ENCODE peak calls at places on chromosomes 13 and 19, in four cellular contexts. One of them, this sample, is unnamed.

GRCh38 chr13:95641961-95642621 is 2.4 kb downstream of the DZIP1 start:
- DNase-seq in HCT116: no peak
- DNase-seq in neural progenitor cell: peak
- DNase-seq in astrocyte: peak
- DNase-seq in this sample: no peak

GRCh38 chr13:113785051-113786010 is 26.3 kb downstream of the TMEM255B start:
- DNase-seq in neural progenitor cell: no peak
- DNase-seq in HCT116: peak
- DNase-seq in astrocyte: peak
- DNase-seq in this sample: peak

GRCh38 chr19:15371119-15371518 is 8.5 kb downstream of the AKAP8 start:
- DNase-seq in neural progenitor cell: no peak
- DNase-seq in HCT116: no peak
- DNase-seq in astrocyte: no peak
- DNase-seq in this sample: no peak

GRCh38 chr13:29294869-29295268 is 300.6 kb downstream of the SLC7A1 start:
- DNase-seq in astrocyte: no peak
- DNase-seq in neural progenitor cell: no peak
- DNase-seq in HCT116: no peak
- DNase-seq in this sample: no peak

GRCh38 chr13:75864718-75865117 is 228.6 kb downstream of the LMO7 start:
- DNase-seq in neural progenitor cell: no peak
- DNase-seq in astrocyte: peak
- DNase-seq in HCT116: no peak
- DNase-seq in this sample: no peak

GRCh38 chr13:34391071-34391470 is 551.0 kb upstream of the NBEA start:
- DNase-seq in astrocyte: peak
- DNase-seq in HCT116: no peak
- DNase-seq in neural progenitor cell: no peak
- DNase-seq in this sample: no peak

GRCh38 chr19:27794444-27795042 is 1418.4 kb downstream of the UQCRFS1 start:
- DNase-seq in neural progenitor cell: peak
- DNase-seq in astrocyte: peak
- DNase-seq in HCT116: no peak
- DNase-seq in this sample: peak

GRCh38 chr19:15563325-15563794 is 51.7 kb upstream of the CYP4F8 start:
- DNase-seq in HCT116: no peak
- DNase-seq in astrocyte: no peak
- DNase-seq in neural progenitor cell: no peak
- DNase-seq in this sample: peak

DNA sequence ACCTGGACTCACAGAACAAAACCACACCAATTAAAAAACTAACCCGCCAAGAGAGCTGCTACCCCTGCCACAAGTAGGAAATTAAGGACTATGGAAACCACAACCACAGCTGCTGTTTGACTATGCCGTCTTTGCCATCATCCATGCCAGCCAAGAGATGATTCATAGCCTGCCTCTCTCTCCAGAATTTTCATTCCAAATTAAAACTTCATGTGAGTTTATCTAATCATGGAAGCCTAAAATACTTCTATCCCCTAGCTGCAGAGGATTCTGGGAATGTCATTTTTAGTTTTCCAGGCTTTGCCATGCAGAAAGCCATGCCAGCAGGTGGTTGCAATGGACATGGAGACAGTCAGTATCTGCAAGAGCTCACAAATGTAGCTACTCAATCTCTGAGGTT is 27.6 kb upstream of the GTF2F2 start:
- DNase-seq in neural progenitor cell: no peak
- DNase-seq in astrocyte: peak
- DNase-seq in HCT116: no peak
- DNase-seq in this sample: no peak
- TF ChIP-seq EZH2 in neural progenitor cell: no peak
- TF ChIP-seq EZH2 in astrocyte: no peak
- TF ChIP-seq EZH2 in HCT116: no peak
- TF ChIP-seq EZH2 in this sample: no peak

GRCh38 chr13:73765651-73766384 is 368.4 kb downstream of the KLF12 start:
- DNase-seq in neural progenitor cell: peak
- DNase-seq in HCT116: no peak
- DNase-seq in astrocyte: peak
- DNase-seq in this sample: no peak
- H2AFZ ChIP-seq in neural progenitor cell: peak
- H2AFZ ChIP-seq in HCT116: no peak
- H2AFZ ChIP-seq in astrocyte: peak
- H2AFZ ChIP-seq in this sample: no peak

GRCh38 chr13:99973163-99973785 is 1.7 kb upstream of the ZIC5 start:
- DNase-seq in astrocyte: no peak
- DNase-seq in neural progenitor cell: no peak
- DNase-seq in HCT116: no peak
- DNase-seq in this sample: no peak

GRCh38 chr13:99969934-99970760 is 1.4 kb downstream of the ZIC5 start:
- DNase-seq in HCT116: peak
- DNase-seq in astrocyte: no peak
- DNase-seq in neural progenitor cell: peak
- DNase-seq in this sample: peak

GRCh38 chr13:99970761-99971575 is 599 bp downstream of the ZIC5 start:
- DNase-seq in HCT116: no peak
- DNase-seq in astrocyte: no peak
- DNase-seq in neural progenitor cell: peak
- DNase-seq in this sample: no peak

GRCh38 chr13:99972190-99972731 is 694 bp upstream of the ZIC5 start:
- DNase-seq in HCT116: no peak
- DNase-seq in neural progenitor cell: peak
- DNase-seq in astrocyte: no peak
- DNase-seq in this sample: no peak

DNA sequence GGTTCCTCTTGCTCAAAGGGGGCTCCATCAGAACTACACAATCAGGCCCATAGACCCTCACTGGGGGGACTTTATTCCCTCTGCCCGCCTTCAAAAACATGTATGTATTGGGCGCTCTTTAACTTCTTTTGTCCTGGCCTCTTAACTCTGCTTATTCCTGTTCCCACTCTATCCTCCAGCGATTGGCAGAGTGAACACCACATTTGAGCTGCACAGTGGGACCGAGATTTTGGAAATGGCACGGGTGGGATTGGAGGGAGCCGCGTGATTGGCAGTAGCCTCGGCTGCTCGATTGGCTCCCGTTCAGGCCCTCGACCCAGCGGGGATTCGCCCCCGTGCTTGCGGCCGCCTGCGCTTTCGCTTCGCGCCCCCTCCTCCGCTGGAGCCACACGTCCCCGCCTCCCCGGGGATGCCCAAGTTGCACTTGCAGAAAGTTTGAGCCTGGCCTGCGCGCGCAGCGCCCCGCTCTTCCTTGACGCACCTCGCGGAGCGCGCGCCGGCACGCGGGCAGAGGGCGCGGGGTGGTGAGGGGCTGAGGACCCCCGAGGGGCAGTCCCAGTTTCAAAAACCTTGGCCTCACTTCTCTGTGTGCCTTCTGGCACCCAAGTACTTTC is at the start of gene ZIC5:
- DNase-seq in HCT116: no peak
- DNase-seq in neural progenitor cell: peak
- DNase-seq in astrocyte: no peak
- DNase-seq in this sample: no peak
- H3K4me3 ChIP-seq in HCT116: peak
- H3K4me3 ChIP-seq in neural progenitor cell: peak
- H3K4me3 ChIP-seq in astrocyte: peak
- H3K4me3 ChIP-seq in this sample: peak

DNA sequence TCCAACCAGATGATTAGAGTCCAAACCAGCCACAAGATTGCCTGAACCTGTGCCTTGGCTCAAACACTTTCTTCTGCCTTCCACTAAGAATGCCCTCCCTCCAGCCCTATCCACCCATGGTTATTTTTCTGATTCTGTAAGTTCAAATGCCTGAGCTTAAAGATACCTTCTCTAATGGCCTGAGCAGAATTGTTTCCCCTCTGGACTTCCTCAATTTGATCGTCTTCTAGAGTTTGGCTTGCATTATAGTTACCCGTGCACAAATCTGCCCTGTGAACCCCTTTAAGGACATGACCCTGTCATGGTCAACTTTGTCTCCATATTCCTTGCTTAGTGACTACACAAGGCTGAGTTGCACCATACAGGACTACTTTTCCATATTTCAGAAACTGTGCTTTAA is 481.0 kb downstream of the FOXO1 start:
- DNase-seq in HCT116: no peak
- DNase-seq in neural progenitor cell: no peak
- DNase-seq in astrocyte: no peak
- DNase-seq in this sample: no peak
- TF ChIP-seq EZH2 in HCT116: no peak
- TF ChIP-seq EZH2 in neural progenitor cell: no peak
- TF ChIP-seq EZH2 in astrocyte: no peak
- TF ChIP-seq EZH2 in this sample: no peak

GRCh38 chr19:19575411-19575810 is 37.3 kb downstream of the CILP2 start:
- DNase-seq in HCT116: no peak
- DNase-seq in astrocyte: no peak
- DNase-seq in neural progenitor cell: peak
- DNase-seq in this sample: no peak
- H2AFZ ChIP-seq in HCT116: no peak
- H2AFZ ChIP-seq in astrocyte: no peak
- H2AFZ ChIP-seq in neural progenitor cell: no peak
- H2AFZ ChIP-seq in this sample: no peak

GRCh38 chr19:34999498-35000337 is at the start of gene GRAMD1A:
- DNase-seq in astrocyte: peak
- DNase-seq in HCT116: peak
- DNase-seq in neural progenitor cell: peak
- DNase-seq in this sample: peak

GRCh38 chr19:35004517-35005255 is 4.6 kb downstream of the GRAMD1A start:
- DNase-seq in HCT116: no peak
- DNase-seq in neural progenitor cell: no peak
- DNase-seq in astrocyte: no peak
- DNase-seq in this sample: no peak

GRCh38 chr19:35000338-35000646 is 169 bp downstream of the GRAMD1A start:
- DNase-seq in HCT116: no peak
- DNase-seq in astrocyte: no peak
- DNase-seq in neural progenitor cell: no peak
- DNase-seq in this sample: no peak

GRCh38 chr19:35000647-35001501 is 751 bp downstream of the GRAMD1A start:
- DNase-seq in HCT116: no peak
- DNase-seq in astrocyte: peak
- DNase-seq in neural progenitor cell: peak
- DNase-seq in this sample: no peak

DNA sequence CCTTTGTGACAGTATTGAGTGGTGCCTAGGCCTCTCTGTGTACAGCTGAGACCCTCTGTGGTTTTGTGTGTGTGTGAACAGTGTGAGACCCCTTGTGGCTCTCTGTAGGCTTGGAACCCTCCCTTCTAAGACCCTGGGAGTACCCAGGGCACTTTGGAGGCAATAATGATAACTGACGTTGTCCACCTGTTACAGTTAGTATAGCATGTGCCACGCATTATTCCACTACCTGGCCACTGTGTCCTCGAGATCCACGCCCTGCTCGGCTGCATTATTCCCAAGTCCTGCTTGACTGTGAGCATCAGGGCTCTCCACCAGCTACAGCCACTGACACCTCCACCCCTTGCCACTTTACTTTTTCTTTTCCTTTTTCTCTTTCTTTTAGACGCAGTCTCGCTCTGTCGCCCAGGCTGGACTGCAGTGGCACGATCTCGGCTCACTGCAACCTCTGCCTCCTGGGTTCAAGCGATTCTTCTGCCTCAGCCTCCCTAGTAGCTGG is 2.0 kb downstream of the GRAMD1A start:
- DNase-seq in astrocyte: no peak
- DNase-seq in neural progenitor cell: no peak
- DNase-seq in HCT116: no peak
- DNase-seq in this sample: no peak
- H3K4me3 ChIP-seq in astrocyte: no peak
- H3K4me3 ChIP-seq in neural progenitor cell: no peak
- H3K4me3 ChIP-seq in HCT116: no peak
- H3K4me3 ChIP-seq in this sample: no peak

DNA sequence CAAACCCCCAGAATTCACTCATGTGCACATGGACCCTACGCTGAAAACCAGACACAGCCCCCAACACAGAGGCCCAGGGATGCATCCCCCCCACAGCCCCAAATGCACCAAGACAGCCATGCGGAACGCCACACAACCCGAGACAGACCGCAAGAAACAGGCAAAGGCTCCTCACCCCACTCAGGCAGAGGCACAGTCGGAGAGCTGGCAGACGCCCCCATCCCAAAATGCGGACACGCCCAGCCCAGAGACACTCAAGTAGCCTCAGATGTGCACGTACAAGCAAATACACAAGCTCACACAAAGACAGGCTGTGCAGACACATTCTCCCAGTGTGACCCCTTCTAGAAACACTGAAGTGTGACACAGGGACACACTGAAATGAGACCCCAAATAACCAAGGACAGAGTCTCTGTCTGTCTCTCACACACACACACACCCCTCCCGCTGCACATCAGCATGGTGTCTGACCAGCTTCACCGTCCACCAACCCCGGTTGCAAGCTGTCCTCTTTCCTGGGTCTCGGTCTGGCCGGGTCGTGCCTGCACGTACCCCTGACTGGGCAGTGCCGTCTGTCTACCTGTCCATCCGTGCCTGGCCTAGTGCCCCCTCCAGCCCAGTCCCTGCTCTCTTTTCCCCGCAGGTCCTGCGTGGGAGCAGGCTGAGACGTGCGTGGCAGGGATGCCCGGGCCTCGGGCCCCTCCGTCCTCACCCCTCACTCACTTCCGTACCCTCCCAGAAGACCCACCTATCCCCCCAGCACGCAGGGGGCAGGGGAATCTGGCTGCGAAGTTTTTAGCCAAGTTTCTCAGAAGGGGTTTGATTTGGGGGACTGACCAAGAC is 16.1 kb downstream of the ERFL start:
- DNase-seq in neural progenitor cell: no peak
- DNase-seq in HCT116: no peak
- DNase-seq in astrocyte: no peak
- DNase-seq in this sample: no peak
- TF ChIP-seq EZH2 in neural progenitor cell: peak
- TF ChIP-seq EZH2 in HCT116: no peak
- TF ChIP-seq EZH2 in astrocyte: peak
- TF ChIP-seq EZH2 in this sample: no peak

DNA sequence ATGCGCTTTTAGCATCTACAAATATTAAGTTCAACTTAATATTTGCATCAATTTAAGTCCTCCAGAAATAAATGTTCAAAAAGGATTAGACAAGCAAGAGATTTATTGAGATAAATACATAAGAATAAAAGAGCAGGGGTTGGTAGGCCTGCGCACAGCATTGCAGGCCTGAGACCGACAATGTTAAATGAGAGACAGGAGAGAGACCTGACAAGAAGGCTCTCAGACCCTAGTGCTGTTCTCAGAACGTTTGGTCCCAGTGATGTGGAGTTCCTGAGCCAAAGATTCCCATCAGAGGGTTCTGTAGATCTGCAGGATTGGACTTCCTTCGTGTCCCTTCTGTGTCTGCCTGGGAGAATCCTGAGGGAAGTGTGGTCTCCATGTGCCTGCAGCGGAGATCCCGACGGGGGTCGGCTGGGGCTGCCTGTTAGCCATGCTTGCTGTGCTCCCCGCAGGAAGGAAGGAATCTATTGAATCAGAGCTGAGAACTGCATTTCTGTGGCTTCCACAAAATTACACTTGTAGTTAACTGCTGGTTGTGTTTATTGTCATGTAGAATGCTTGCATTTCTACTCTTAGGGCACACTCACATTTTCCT is 369.9 kb upstream of the SLC10A2 start:
- DNase-seq in astrocyte: no peak
- DNase-seq in neural progenitor cell: no peak
- DNase-seq in HCT116: no peak
- DNase-seq in this sample: no peak
- H2AFZ ChIP-seq in astrocyte: no peak
- H2AFZ ChIP-seq in neural progenitor cell: peak
- H2AFZ ChIP-seq in HCT116: no peak
- H2AFZ ChIP-seq in this sample: no peak

This sample was measured in PC-9.